ENCODE peak calls at places on chromosomes 11 and 22, in eight cellular contexts. B is breast epithelium, F is astrocyte, M is colonic mucosa, C is tibial artery, Q is endothelial cell of umbilical vein, O is mucosa of descending colon, X is GM23338. E is an unnamed sample.

GRCh38 chr11:20005747-20006146 is 154.5 kb downstream of the DBX1 start:
- DNase-seq in F (no peak), C (no peak), Q (no peak), M (no peak), O (no peak), B (no peak), X (no peak), E (no peak)

GRCh38 chr11:69374110-69374981 is 80.4 kb downstream of the MYEOV start:
- DNase-seq in M (peak; percentile 74), C (no peak), X (no peak), F (no peak), B (no peak), Q (peak; percentile 54), O (peak; percentile 73), E (no peak)

GRCh38 chr11:9004310-9004945 is 627 bp upstream of the NRIP3 start:
- DNase-seq in O (no peak), B (no peak), C (no peak), M (no peak), Q (no peak), X (peak; percentile 82), F (no peak), E (no peak)

GRCh38 chr11:70080763-70081162 is 2.6 kb downstream of the ANO1 start:
- DNase-seq in X (no peak), C (peak; percentile 19), B (peak; percentile 76), M (no peak), O (peak; percentile 19), Q (no peak), F (peak; percentile 12), E (no peak)

GRCh38 chr22:48335442-48336139 is 1492.1 kb downstream of the BRD1 start:
- DNase-seq in F (no peak), X (no peak), M (no peak), C (no peak), O (no peak), B (no peak), Q (no peak), E (no peak)

GRCh38 chr11:73142128-73142377 is at the start of gene FCHSD2:
- DNase-seq in O (no peak), F (no peak), B (no peak), C (no peak), X (no peak), M (no peak), Q (no peak), E (no peak)

GRCh38 chr22:30969532-30970355 is 679 bp downstream of the TUG1 start:
- DNase-seq in M (peak; percentile 53), C (peak; percentile 29), F (peak; percentile 31), Q (peak; percentile 55), X (peak; percentile 59), B (peak; percentile 30), O (peak; percentile 44), E (peak; percentile 16)

GRCh38 chr22:29887358-29887757 is 4.4 kb downstream of the MTMR3 start:
- DNase-seq in B (no peak), X (no peak), Q (peak; percentile 10), M (no peak), O (no peak), C (no peak), F (no peak), E (no peak)

GRCh38 chr22:47125603-47126002 is 363.2 kb downstream of the TBC1D22A start:
- DNase-seq in X (peak; percentile 26), C (no peak), B (no peak), F (no peak), M (no peak), O (no peak), Q (no peak), E (no peak)

GRCh38 chr11:439315-440064 is 2.3 kb downstream of the ANO9 start:
- DNase-seq in B (no peak), Q (no peak), F (no peak), C (no peak), M (no peak), X (no peak), O (no peak), E (no peak)

GRCh38 chr11:15673408-15673811 is 558.7 kb downstream of the INSC start:
- DNase-seq in B (no peak), M (peak; percentile 8), X (no peak), Q (no peak), O (no peak), F (no peak), C (no peak), E (no peak)

GRCh38 chr22:19376247-19376646 is 55.3 kb downstream of the HIRA start:
- DNase-seq in X (no peak), F (no peak), B (no peak), Q (no peak), O (no peak), M (no peak), C (no peak), E (no peak)

GRCh38 chr11:111429066-111429506 is 50.0 kb upstream of the POU2AF1 start:
- DNase-seq in B (no peak), C (peak; percentile 77), F (no peak), M (peak; percentile 86), X (peak; percentile 82), O (peak; percentile 86), Q (peak; percentile 23), E (peak; percentile 72)

GRCh38 chr11:60563553-60564235 is 48.5 kb downstream of the MS4A13 start:
- DNase-seq in M (no peak), X (peak; percentile 46), Q (no peak), B (no peak), F (no peak), C (no peak), O (no peak), E (no peak)

GRCh38 chr11:69409812-69410645 is 71.4 kb upstream of the LINC01488 start:
- DNase-seq in B (no peak), Q (no peak), M (no peak), C (no peak), X (no peak), O (no peak), F (no peak), E (no peak)

GRCh38 chr11:43145653-43146052 is 166.1 kb upstream of the API5 start:
- DNase-seq in Q (no peak), M (no peak), X (peak; percentile 9), F (no peak), O (no peak), B (no peak), C (no peak), E (no peak)

GRCh38 chr11:12496181-12497025 is 119.0 kb downstream of the PARVA start:
- DNase-seq in X (peak; percentile 27), C (no peak), Q (no peak), O (no peak), B (no peak), F (no peak), M (no peak), E (no peak)

GRCh38 chr22:31829505-31829904 is 75.7 kb downstream of the DEPDC5 start:
- DNase-seq in X (no peak), O (no peak), M (no peak), B (no peak), C (no peak), Q (peak; percentile 73), F (peak; percentile 95), E (peak; percentile 90)

GRCh38 chr22:43747877-43748276 is 64.2 kb downstream of the EFCAB6 start:
- DNase-seq in M (no peak), X (no peak), O (no peak), B (no peak), C (no peak), Q (no peak), F (no peak), E (no peak)

DNA sequence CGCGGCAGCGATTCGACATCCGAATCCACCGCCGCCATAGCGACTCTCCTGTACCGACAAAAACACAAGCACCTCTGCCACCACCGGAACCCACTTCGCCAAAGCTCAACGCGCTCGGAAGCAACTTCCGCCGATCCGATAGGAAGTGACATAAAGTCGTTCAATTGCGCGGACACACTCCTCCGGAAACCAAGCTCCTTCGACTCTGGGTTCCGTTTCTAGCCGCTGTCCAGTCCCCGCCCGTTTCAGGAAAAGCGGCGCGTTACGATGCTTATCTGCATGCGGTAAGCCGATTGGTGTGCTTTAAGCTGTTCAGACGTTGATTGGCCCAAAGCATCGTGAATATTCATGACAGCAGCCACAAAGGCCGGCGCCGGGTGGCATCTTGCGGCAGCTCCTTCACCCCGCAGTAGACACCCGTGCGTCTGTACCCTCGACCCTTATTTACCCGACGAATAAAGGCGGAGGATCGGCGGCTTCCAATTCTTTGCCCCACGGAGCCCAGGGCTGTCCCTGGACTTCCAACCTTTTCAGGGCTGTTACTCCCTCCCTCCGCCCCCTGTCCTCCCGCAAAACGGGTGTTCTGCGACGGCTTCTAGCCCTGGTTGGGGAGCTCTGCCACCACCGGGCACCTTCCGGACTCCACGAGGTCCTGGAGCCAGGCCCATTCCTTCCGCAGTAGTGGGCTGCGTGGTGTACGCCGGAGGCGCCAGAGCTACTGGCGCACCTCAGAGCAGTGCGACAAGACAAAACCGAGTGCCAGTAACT is at the start of gene TUT1:
- DNase-seq in C (peak; percentile 98), F (peak; percentile 99), M (peak; percentile 98), Q (peak; percentile 99), X (peak; percentile 100), B (peak; percentile 99), O (peak; percentile 97), E (peak; percentile 98)
- TF ChIP-seq CTCF in C (no peak), F (no peak), M (no peak), Q (no peak), X (no peak), B (no peak), O (no peak), E (no peak)

GRCh38 chr11:65355776-65356393 is 1.3 kb downstream of the TIGD3 start:
- DNase-seq in Q (peak; percentile 26), C (no peak), O (peak; percentile 33), X (peak; percentile 75), M (peak; percentile 44), F (no peak), B (no peak), E (peak; percentile 34)
- H3K4me3 ChIP-seq in Q (no peak overlapping the region), C (peak overlapping the region; percentile 69), O (no peak overlapping the region), X (peak overlapping the region; percentile 92), M (peak overlapping the region; percentile 77), F (peak overlapping the region; percentile 39), B (peak overlapping the region; percentile 78), E (peak overlapping the region; percentile 46)

GRCh38 chr11:13776134-13776815 is 107.8 kb downstream of the FAR1 start:
- DNase-seq in O (no peak), C (no peak), Q (no peak), F (no peak), M (no peak), B (no peak), X (peak; percentile 57), E (peak; percentile 2)
- TF ChIP-seq CTCF in O (no peak), C (no peak), Q (no peak), F (peak; percentile 14), M (no peak), B (peak; percentile 10), X (peak; percentile 74), E (peak; percentile 3)

GRCh38 chr11:74460481-74461154 is 6.7 kb downstream of the KCNE3 start:
- DNase-seq in O (no peak), X (peak; percentile 17), F (peak; percentile 27), C (no peak), M (no peak), B (no peak), Q (peak; percentile 15), E (peak; percentile 11)

GRCh38 chr11:74459584-74459983 is 7.8 kb downstream of the KCNE3 start:
- DNase-seq in M (no peak), Q (no peak), B (no peak), O (no peak), F (no peak), X (no peak), C (no peak), E (no peak)

GRCh38 chr11:74462631-74463030 is 4.7 kb downstream of the KCNE3 start:
- DNase-seq in X (no peak), B (no peak), M (no peak), C (no peak), O (no peak), Q (no peak), F (no peak), E (no peak)

GRCh38 chr11:74462009-74462408 is 5.3 kb downstream of the KCNE3 start:
- DNase-seq in C (peak; percentile 81), B (peak; percentile 24), O (peak; percentile 57), Q (no peak), X (peak; percentile 11), M (peak; percentile 69), F (no peak), E (peak; percentile 38)

GRCh38 chr11:74460065-74460464 is 7.3 kb downstream of the KCNE3 start:
- DNase-seq in Q (no peak), X (no peak), O (no peak), B (no peak), M (no peak), C (no peak), F (no peak), E (no peak)
- H3K4me3 ChIP-seq in Q (no peak overlapping the region), X (no peak overlapping the region), O (no peak overlapping the region), B (no peak overlapping the region), M (no peak overlapping the region), C (no peak overlapping the region), F (no peak overlapping the region), E (no peak overlapping the region)